ENCODE peak calls at places on chromosomes 3 and 15, in eight cellular contexts. T is CD8-positive, alpha-beta T cell; Q is GM12891; B is SK-N-SH; I is midbrain; R is WTC11; V is KBM-7; Z is H1. L is an unnamed sample.

GRCh38 chr3:72137865-72138861 is 353.2 kb upstream of the PROK2 start:
- DNase-seq in T (no peak), Q (no peak), B (no peak), I (no peak), R (no peak), V (no peak), Z (no peak), L (no peak)

GRCh38 chr3:147384210-147385058 is 21.9 kb downstream of the ZIC4 start:
- DNase-seq in T (no peak), Q (no peak), B (no peak), I (no peak), R (peak), V (peak), Z (no peak), L (no peak)

GRCh38 chr15:101010781-101011180 is 91.6 kb downstream of the LRRK1 start:
- DNase-seq in T (no peak), Q (no peak), B (no peak), I (no peak), R (no peak), V (no peak), Z (no peak), L (no peak)

GRCh38 chr3:113158210-113158609 is 53.1 kb upstream of the BOC start:
- DNase-seq in T (no peak), Q (no peak), B (no peak), I (no peak), R (no peak), V (no peak), Z (no peak), L (no peak)

GRCh38 chr3:42708611-42709151 is 6.1 kb upstream of the HHATL start:
- DNase-seq in T (no peak), Q (no peak), B (no peak), I (no peak), R (no peak), V (no peak), Z (no peak), L (no peak)

GRCh38 chr3:124802054-124802698 is 71.9 kb downstream of the UMPS start:
- DNase-seq in T (no peak), Q (no peak), B (no peak), I (no peak), R (no peak), V (no peak), Z (no peak), L (no peak)

GRCh38 chr3:69865920-69866679 is 126.8 kb downstream of the MITF start:
- DNase-seq in T (no peak), Q (no peak), B (peak), I (no peak), R (peak), V (no peak), Z (no peak), L (no peak)

GRCh38 chr3:43192028-43192427 is 86.1 kb upstream of the POMGNT2 start:
- DNase-seq in T (no peak), Q (no peak), B (no peak), I (no peak), R (no peak), V (no peak), Z (no peak), L (no peak)